ENCODE peak calls at places on chromosomes 16 and 17, in five cellular contexts. U is A549, E is OCI-LY7, B is endothelial cell, P is AG04450. X is an unnamed sample.

GRCh38 chr17:28549274-28550132 is 2.9 kb downstream of the UNC119 start:
- DNase-seq in U (no peak), E (peak), B (no peak), P (no peak), X (no peak)

GRCh38 chr16:88468289-88469129 is 15.4 kb downstream of the ZFPM1 start:
- DNase-seq in U (peak), E (peak), B (peak), P (no peak), X (peak)

GRCh38 chr17:35665662-35666061 is 65.8 kb upstream of the RASL10B start:
- DNase-seq in U (no peak), E (no peak), B (no peak), P (no peak), X (no peak)

GRCh38 chr16:89561195-89562026 is 929 bp downstream of the RPL13 start:
- DNase-seq in U (no peak), E (no peak), B (no peak), P (no peak), X (no peak)

GRCh38 chr17:1650731-1651558 is 1.3 kb upstream of the RILP start:
- DNase-seq in U (no peak), E (no peak), B (no peak), P (no peak), X (no peak)

GRCh38 chr16:3577302-3577752 is at the start of gene NLRC3:
- DNase-seq in U (no peak), E (peak), B (no peak), P (no peak), X (no peak)

GRCh38 chr16:68244903-68245853 is at the start of gene PLA2G15:
- DNase-seq in U (peak), E (peak), B (peak), P (peak), X (peak)

GRCh38 chr16:86357950-86358349 is 152.4 kb upstream of the FOXF1 start:
- DNase-seq in U (no peak), E (no peak), B (no peak), P (no peak), X (no peak)

GRCh38 chr16:50665128-50665878 is 15.8 kb downstream of the SNX20 start:
- DNase-seq in U (peak), E (peak), B (peak), P (peak), X (peak)

GRCh38 chr16:84262939-84263338 is 23.1 kb upstream of the KCNG4 start:
- DNase-seq in U (no peak), E (no peak), B (no peak), P (no peak), X (no peak)

GRCh38 chr16:84501077-84501735 is 3.3 kb downstream of the MEAK7 start:
- DNase-seq in U (peak), E (no peak), B (no peak), P (no peak), X (no peak)

GRCh38 chr16:83733301-83733700 is 74.5 kb upstream of the HSBP1 start:
- DNase-seq in U (no peak), E (no peak), B (no peak), P (peak), X (no peak)

GRCh38 chr16:61413026-61413425 is 623.2 kb downstream of the CDH8 start:
- DNase-seq in U (no peak), E (no peak), B (no peak), P (no peak), X (peak)

GRCh38 chr16:70345840-70346239 is 863 bp upstream of the DDX19A start:
- DNase-seq in U (no peak), E (no peak), B (no peak), P (no peak), X (no peak)

GRCh38 chr16:12272264-12272663 is 295.7 kb downstream of the SNX29 start:
- DNase-seq in U (no peak), E (no peak), B (no peak), P (no peak), X (no peak)

GRCh38 chr17:79793924-79794304 is 3.0 kb downstream of the CBX8 start:
- DNase-seq in U (peak), E (no peak), B (no peak), P (peak), X (no peak)

GRCh38 chr16:15976929-15977637 is 27.7 kb downstream of the ABCC1 start:
- DNase-seq in U (no peak), E (no peak), B (no peak), P (no peak), X (no peak)

GRCh38 chr16:30526823-30527634 is 663 bp upstream of the ZNF768 start:
- DNase-seq in U (peak), E (peak), B (peak), P (peak), X (peak)

GRCh38 chr16:73605309-73605708 is 557.4 kb upstream of the ZFHX3 start:
- DNase-seq in U (no peak), E (no peak), B (no peak), P (no peak), X (no peak)

DNA sequence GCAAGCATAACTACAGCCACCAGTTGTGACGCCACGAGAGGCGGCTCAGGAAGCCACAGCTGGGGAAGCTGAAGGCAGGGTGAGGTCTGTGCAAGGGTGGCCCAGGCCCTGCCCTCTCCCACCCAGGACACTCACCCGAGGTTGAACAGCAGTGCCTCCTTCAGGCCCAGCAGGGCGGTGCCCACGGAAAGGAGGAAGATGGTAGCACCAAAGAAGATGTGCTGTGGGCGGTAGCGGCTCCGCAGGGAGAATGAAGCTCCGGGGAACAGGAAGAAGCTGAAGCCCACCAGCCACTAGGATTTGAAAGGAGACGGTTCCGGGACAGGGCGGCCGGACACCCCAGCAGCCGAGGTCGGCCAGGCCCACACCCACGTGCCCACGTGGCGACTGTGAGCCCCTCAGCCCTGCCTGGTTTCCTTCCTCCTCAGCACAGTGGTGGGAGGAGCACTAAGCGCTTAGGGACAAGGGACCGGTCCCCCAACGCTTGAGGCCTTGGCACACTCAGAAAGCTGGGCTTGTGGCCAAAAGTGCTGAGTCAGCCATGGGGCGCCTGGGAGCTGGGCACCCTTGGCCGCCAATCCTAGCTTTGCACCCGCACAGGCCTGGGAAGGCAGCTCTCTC is 11.0 kb downstream of the CYB561 start:
- DNase-seq in U (peak), E (no peak), B (no peak), P (no peak), X (no peak)
- TF ChIP-seq CTCF in U (peak), E (peak), B (peak), P (peak), X (no peak)

GRCh38 chr17:30376621-30377452 is 1.9 kb upstream of the CPD start:
- DNase-seq in U (no peak), E (no peak), B (no peak), P (peak), X (no peak)

GRCh38 chr17:30375661-30376060 is 3.1 kb upstream of the CPD start:
- DNase-seq in U (no peak), E (no peak), B (no peak), P (no peak), X (no peak)

GRCh38 chr17:30369995-30370394 is 8.7 kb upstream of the CPD start:
- DNase-seq in U (no peak), E (no peak), B (no peak), P (no peak), X (no peak)

GRCh38 chr17:30368896-30369720 is 9.6 kb upstream of the CPD start:
- DNase-seq in U (no peak), E (no peak), B (no peak), P (no peak), X (no peak)

GRCh38 chr17:30372755-30373154 is 6.0 kb upstream of the CPD start:
- DNase-seq in U (peak), E (peak), B (no peak), P (no peak), X (no peak)
- TF ChIP-seq CTCF in U (peak), E (peak), B (no peak), P (no peak), X (no peak)

DNA sequence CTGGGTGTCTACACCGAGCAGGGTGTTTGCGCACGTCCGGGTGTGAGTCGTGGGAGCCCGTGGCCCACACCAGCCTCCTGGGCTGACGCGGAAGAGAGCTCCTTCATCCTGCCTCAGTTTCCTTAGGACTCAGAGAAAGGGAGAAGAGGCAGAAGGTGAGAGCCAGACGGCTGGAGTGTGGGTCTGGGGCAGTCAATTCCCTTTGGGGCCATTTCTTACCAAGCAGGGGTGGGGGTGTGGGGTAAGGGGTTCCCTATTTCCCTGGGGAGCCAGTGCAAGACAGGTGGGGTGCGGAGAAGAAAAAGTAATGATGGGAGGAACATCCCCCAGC is 831 bp downstream of the CA7 start:
- DNase-seq in U (no peak), E (no peak), B (no peak), P (no peak), X (no peak)
- TF ChIP-seq CTCF in U (no peak), E (no peak), B (no peak), P (no peak), X (no peak)

DNA sequence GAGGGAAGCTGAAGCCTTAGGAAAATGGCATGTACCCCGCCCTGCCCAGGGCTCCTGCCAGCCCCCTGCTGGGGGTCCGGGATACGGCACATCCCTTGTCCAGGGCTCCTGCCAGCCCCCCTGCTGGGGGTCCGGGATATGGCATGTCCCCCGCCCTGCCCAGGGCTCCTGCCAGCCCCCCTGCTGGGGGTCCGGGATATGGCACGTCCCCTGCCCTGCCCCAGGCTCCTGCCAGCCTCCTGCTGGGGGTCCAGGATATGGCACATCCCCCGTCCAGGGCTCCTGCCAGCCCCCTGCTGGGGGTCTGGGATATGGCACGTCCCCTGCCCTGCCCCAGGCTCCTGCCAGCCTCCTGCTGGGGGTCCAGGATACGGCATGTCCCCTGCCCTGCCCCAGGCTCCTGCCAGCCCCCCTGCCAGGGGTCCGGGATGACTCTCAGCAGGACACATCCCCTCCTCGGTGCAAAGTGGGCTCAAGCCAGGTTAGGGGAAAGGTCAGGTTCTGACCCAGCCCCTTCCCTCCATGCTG is 43.2 kb downstream of the RPH3AL start:
- DNase-seq in U (peak), E (peak), B (peak), P (no peak), X (peak)
- TF ChIP-seq CTCF in U (peak), E (peak), B (peak), P (peak), X (peak)

DNA sequence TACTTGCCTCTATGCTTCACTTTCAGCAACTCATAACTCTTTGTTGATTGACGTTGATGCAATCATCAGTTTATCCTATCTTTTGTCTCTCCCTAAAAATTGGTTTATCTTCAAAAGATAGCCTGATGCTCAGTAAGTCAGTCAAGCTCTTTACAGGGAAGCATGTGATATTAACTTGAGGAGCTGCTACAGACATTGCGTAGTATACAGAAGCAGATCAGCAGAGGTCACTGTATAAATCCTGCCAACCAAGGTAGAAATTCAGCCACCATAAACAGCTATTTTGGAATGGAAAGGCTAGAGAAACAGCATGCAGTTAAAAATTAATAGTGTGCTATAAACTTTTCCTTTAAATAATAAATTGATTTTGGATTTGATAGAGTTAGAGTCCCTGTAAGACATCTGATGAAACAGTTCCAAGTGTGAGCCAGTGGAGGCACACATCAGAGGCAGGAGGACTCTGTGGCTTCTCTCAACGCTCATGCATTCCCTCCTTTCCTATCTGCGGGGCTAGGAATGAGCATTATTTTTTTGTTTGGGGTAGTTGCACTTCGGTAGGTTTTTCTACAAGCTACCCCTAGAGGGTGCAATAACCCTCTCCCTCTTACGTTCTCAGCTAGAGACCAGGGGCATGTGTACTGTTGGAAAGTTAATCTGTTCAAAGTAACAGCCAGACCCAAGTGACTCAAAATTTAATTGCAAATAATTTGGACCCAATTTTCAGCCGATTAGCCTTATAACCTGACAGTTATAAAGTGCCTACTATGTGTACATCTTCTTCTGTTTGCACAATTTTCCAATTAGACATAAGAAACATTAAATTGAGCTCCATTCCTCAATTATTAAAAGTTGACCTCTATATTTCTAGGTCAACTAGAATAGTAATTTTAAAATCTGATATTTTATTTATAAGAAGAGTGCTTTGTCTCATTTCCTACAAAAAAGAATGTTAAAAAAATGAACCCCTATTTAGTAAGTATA is 647.7 kb upstream of the SOX9 start:
- DNase-seq in U (peak), E (peak), B (peak), P (peak), X (peak)
- TF ChIP-seq CTCF in U (peak), E (peak), B (peak), P (peak), X (peak)

GRCh38 chr16:1961651-1962067 is 2.3 kb downstream of the NDUFB10 start:
- DNase-seq in U (no peak), E (peak), B (no peak), P (no peak), X (no peak)

GRCh38 chr16:1964506-1965471 is at the start of gene RPS2:
- DNase-seq in U (peak), E (peak), B (peak), P (peak), X (peak)

GRCh38 chr16:1965610-1966009 is 984 bp upstream of the RPS2 start:
- DNase-seq in U (no peak), E (peak), B (no peak), P (no peak), X (no peak)

GRCh38 chr16:1966460-1966859 is at the start of gene RNF151:
- DNase-seq in U (no peak), E (no peak), B (no peak), P (no peak), X (no peak)

GRCh38 chr16:1964046-1964505 is 550 bp downstream of the RPS2 start:
- DNase-seq in U (no peak), E (peak), B (peak), P (no peak), X (no peak)
- TF ChIP-seq CTCF in U (no peak), E (peak), B (no peak), P (no peak), X (no peak)

GRCh38 chr17:82257473-82257872 is 16.0 kb downstream of the CSNK1D start:
- DNase-seq in U (no peak), E (peak), B (no peak), P (no peak), X (no peak)
- TF ChIP-seq CTCF in U (no peak), E (peak), B (no peak), P (no peak), X (no peak)

GRCh38 chr17:39576187-39576586 is 31.5 kb downstream of the NEUROD2 start:
- DNase-seq in U (peak), E (peak), B (peak), P (no peak), X (peak)
- TF ChIP-seq CTCF in U (peak), E (peak), B (peak), P (peak), X (peak)

GRCh38 chr17:83113792-83114191 is 34.4 kb downstream of the METRNL start:
- DNase-seq in U (no peak), E (no peak), B (no peak), P (no peak), X (no peak)
- TF ChIP-seq CTCF in U (no peak), E (no peak), B (no peak), P (no peak), X (no peak)

GRCh38 chr17:5794881-5795486 is 210.7 kb upstream of the NLRP1 start:
- DNase-seq in U (no peak), E (no peak), B (no peak), P (no peak), X (no peak)

GRCh38 chr17:5797447-5797846 is 213.1 kb upstream of the NLRP1 start:
- DNase-seq in U (no peak), E (no peak), B (no peak), P (no peak), X (no peak)

GRCh38 chr17:5793899-5794298 is 209.6 kb upstream of the NLRP1 start:
- DNase-seq in U (no peak), E (no peak), B (peak), P (no peak), X (no peak)

GRCh38 chr17:5789443-5789842 is 205.1 kb upstream of the NLRP1 start:
- DNase-seq in U (no peak), E (no peak), B (no peak), P (no peak), X (peak)

DNA sequence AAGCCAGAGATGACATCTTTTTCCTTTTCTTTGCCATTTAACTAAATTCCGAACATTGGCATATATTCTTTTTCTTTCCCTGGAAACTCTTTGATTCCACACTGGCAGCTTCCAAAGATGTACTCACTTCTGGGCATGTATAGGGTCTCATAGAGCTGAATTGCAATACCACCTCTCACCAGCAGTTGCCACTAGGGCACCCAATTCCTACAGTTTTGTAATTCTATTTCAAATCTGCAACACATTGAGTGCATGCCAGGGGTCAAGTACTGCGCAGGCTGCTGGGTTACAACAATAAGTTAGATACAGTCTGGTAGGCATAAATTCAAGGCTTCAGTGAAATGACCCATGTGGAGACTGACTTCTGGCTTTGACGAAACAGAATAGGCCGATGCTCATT is 208.8 kb upstream of the NLRP1 start:
- DNase-seq in U (no peak), E (no peak), B (no peak), P (no peak), X (no peak)
- TF ChIP-seq CTCF in U (no peak), E (peak), B (peak), P (peak), X (no peak)

X was measured in nephron progenitor cell.